ENCODE peak calls at places on chromosomes 1 and 21, in eight cellular contexts. N is mammary epithelial cell; L is heart left ventricle; W is PC-3; T is kidney epithelial cell; J is CD8-positive, alpha-beta T cell; C is neural progenitor cell; X is cardiac muscle cell. S is an unnamed sample.

GRCh38 chr1:56644064-56644940 is 812 bp upstream of the PRKAA2 start:
- DNase-seq in J (peak), W (peak), C (peak), L (no peak), X (peak), T (no peak), N (no peak), S (peak)

GRCh38 chr1:54347955-54348699 is 58.1 kb downstream of the SSBP3 start:
- DNase-seq in W (no peak), X (no peak), N (no peak), C (no peak), L (no peak), T (no peak), J (no peak), S (no peak)

GRCh38 chr1:177944673-177945014 is 25.2 kb downstream of the SEC16B start:
- DNase-seq in W (no peak), N (no peak), X (no peak), C (no peak), J (no peak), L (no peak), T (no peak), S (no peak)

GRCh38 chr1:154342836-154343472 is 17.6 kb downstream of the ATP8B2 start:
- DNase-seq in X (no peak), T (no peak), W (no peak), C (no peak), N (no peak), L (no peak), J (peak), S (no peak)

GRCh38 chr1:204383163-204383904 is 23.6 kb upstream of the PLEKHA6 start:
- DNase-seq in W (no peak), L (no peak), N (no peak), X (no peak), T (no peak), C (no peak), J (no peak), S (no peak)

GRCh38 chr1:20373764-20374163 is 83.1 kb downstream of the VWA5B1 start:
- DNase-seq in C (peak), T (no peak), W (no peak), L (no peak), X (no peak), J (no peak), N (no peak), S (no peak)

GRCh38 chr1:58287894-58288623 is 258.5 kb downstream of the OMA1 start:
- DNase-seq in J (no peak), N (no peak), C (no peak), T (no peak), X (no peak), W (no peak), L (no peak), S (no peak)

GRCh38 chr1:10237157-10237539 is 26.8 kb downstream of the KIF1B start:
- DNase-seq in X (no peak), T (no peak), C (no peak), L (no peak), J (no peak), W (no peak), N (no peak), S (no peak)

GRCh38 chr1:5944069-5944847 is 48.0 kb downstream of the NPHP4 start:
- DNase-seq in C (no peak), N (no peak), T (no peak), X (no peak), J (no peak), W (no peak), L (no peak), S (no peak)

GRCh38 chr1:230548357-230548756 is 93.9 kb upstream of the COG2 start:
- DNase-seq in N (no peak), X (no peak), J (no peak), C (no peak), T (no peak), W (no peak), L (no peak), S (no peak)

GRCh38 chr1:25246600-25247023 is 642 bp downstream of the RSRP1 start:
- DNase-seq in J (no peak), T (no peak), N (no peak), L (no peak), X (peak), W (no peak), C (peak), S (no peak)

GRCh38 chr1:61226791-61227567 is 144.6 kb downstream of the NFIA start:
- DNase-seq in L (no peak), T (no peak), W (no peak), J (no peak), C (no peak), X (peak), N (no peak), S (peak)

GRCh38 chr1:116726872-116727271 is 27.4 kb upstream of the CD2 start:
- DNase-seq in N (no peak), L (no peak), J (no peak), T (no peak), C (no peak), X (no peak), W (no peak), S (no peak)

GRCh38 chr1:248404024-248404423 is 1.2 kb downstream of the OR2T1 start:
- DNase-seq in C (no peak), L (no peak), X (no peak), N (peak), W (no peak), J (no peak), T (no peak), S (peak)

GRCh38 chr1:211967704-211968103 is 67.7 kb downstream of the INTS7 start:
- DNase-seq in T (no peak), X (no peak), J (no peak), W (no peak), L (no peak), N (no peak), C (no peak), S (peak)

GRCh38 chr1:183022202-183023145 is 746 bp upstream of the LAMC1 start:
- DNase-seq in J (no peak), X (peak), T (peak), C (peak), L (peak), N (peak), W (peak), S (peak)

GRCh38 chr1:61570191-61570590 is 154.8 kb downstream of the TM2D1 start:
- DNase-seq in J (no peak), T (no peak), W (peak), L (no peak), X (no peak), C (no peak), N (no peak), S (no peak)

GRCh38 chr1:50531027-50531426 is 107.8 kb upstream of the DMRTA2 start:
- DNase-seq in C (peak), N (no peak), X (no peak), W (no peak), T (no peak), L (no peak), J (no peak), S (peak)

GRCh38 chr1:60947367-60947766 is 135.0 kb upstream of the NFIA start:
- DNase-seq in L (no peak), T (no peak), X (no peak), C (no peak), N (no peak), W (peak), J (no peak), S (no peak)

GRCh38 chr1:183776731-183777130 is 28.2 kb upstream of the RGL1 start:
- DNase-seq in T (no peak), C (no peak), W (no peak), L (no peak), N (no peak), X (no peak), J (no peak), S (peak)

GRCh38 chr1:163399976-163400375 is 78.2 kb downstream of the NUF2 start:
- DNase-seq in W (no peak), J (no peak), N (no peak), T (no peak), L (no peak), X (no peak), C (peak), S (no peak)

GRCh38 chr1:152622803-152623202 is at the start of gene LCE3A:
- DNase-seq in X (no peak), C (no peak), T (no peak), J (no peak), W (peak), L (no peak), N (no peak), S (no peak)

GRCh38 chr1:231190456-231190855 is 28.6 kb downstream of the TRIM67 start:
- DNase-seq in W (no peak), T (no peak), J (no peak), N (no peak), L (no peak), X (no peak), C (no peak), S (no peak)

GRCh38 chr1:206470692-206471414 is 577 bp downstream of the IKBKE start:
- DNase-seq in X (peak), N (peak), T (peak), J (peak), W (peak), L (no peak), C (peak), S (peak)

GRCh38 chr1:217186664-217187063 is 444.2 kb downstream of the GPATCH2 start:
- DNase-seq in J (no peak), X (no peak), W (no peak), T (no peak), C (no peak), L (no peak), N (no peak), S (no peak)

DNA sequence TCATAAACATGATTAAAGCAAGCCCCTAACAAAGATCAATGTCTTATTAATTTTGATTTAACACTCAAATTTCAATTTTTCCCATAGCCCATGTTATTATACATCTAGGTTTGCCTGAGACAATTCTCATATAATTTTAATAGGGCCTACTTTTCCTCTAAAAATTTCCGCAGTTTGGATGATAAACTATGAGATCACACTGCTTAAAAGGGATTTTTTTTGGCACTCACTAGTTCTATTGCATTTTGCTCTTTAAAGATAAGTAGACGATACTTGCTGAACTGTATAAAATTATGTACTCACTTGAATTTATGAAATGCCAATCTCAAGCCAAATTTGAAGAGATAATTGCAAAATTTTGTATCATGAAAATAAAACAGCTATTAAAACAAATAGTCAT is 480.4 kb upstream of the ZRANB2 start:
- DNase-seq in N (no peak), J (no peak), W (peak), X (no peak), L (no peak), T (no peak), C (no peak), S (peak)
- H3K4me3 ChIP-seq in N (no peak), J (no peak), W (peak), X (no peak), L (no peak), T (no peak), C (no peak), S (no peak)

GRCh38 chr1:27403065-27403726 is 10.8 kb downstream of the GPR3 start:
- DNase-seq in N (no peak), X (peak), L (peak), W (peak), T (no peak), J (peak), C (peak), S (peak)
- TF ChIP-seq CTCF in N (peak), X (peak), L (no peak), W (peak), T (peak), J (peak), C (peak), S (peak)

DNA sequence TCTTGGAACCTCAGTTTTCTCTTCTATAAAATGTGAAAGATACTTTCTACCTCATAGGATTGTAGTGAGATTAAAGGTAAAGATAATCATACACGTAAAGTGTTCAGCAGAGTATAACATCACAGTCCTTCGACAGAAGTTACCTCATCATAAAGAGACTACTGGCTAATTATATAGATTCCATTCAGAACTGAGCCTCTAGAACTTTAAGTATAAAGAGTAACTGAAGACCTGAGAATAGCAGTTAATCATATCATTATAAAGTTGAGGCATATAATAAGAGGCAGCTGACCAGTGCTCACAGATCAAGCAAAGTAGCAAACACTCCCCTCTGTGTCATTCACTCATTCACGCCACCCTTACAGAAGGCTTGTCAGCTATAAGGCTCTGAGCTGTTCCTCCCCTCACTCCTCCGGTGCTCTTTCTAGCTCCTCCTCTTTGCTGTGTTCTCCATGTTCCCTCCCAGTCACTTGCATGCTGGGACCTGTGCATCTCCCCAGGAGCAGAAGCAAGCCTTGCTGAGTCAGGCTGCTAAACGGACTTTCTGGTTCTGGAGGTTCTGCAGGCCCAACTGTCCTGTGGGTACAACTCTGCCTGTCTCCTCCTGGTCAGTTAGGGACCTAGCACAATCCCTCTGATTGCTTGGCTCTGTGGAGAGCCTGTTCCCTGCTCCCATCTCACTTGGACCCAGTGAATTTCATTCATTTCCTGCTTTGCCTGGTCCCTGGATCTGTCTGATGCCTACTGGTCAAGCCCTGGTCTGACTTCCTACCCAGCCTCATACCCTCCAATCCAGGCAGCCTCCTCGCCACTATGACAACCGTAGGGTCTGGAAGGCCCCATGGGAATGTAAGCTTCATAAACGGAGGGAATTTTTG is 28.3 kb upstream of the LY9 start:
- DNase-seq in C (no peak), N (peak), L (no peak), J (peak), T (no peak), X (no peak), W (no peak), S (no peak)
- H3K4me3 ChIP-seq in C (no peak), N (no peak), L (no peak), J (peak), T (no peak), X (no peak), W (no peak), S (no peak)

DNA sequence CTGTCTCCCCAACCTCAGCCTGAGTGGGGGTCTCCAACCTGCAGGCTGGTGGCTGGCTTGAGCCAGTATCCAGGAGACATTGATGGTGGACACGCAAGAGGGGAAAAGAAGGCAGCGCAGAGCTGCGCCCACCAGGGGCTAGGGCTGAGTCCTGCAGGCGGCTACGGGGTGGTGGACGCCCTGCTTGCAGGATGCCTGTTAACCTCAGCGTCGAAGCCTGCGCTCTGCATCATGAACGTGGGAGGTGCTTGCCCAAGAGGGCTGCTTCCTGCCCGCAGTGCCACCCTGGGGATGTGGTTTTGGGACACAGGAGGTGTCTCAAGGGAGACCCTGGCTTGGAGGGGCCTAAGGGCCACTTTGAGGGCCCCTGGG is 11.6 kb downstream of the CFAP410 start:
- DNase-seq in C (no peak), W (no peak), J (no peak), L (no peak), T (no peak), N (no peak), X (no peak), S (no peak)
- TF ChIP-seq CTCF in C (no peak), W (no peak), J (no peak), L (no peak), T (no peak), N (no peak), X (no peak), S (no peak)

DNA sequence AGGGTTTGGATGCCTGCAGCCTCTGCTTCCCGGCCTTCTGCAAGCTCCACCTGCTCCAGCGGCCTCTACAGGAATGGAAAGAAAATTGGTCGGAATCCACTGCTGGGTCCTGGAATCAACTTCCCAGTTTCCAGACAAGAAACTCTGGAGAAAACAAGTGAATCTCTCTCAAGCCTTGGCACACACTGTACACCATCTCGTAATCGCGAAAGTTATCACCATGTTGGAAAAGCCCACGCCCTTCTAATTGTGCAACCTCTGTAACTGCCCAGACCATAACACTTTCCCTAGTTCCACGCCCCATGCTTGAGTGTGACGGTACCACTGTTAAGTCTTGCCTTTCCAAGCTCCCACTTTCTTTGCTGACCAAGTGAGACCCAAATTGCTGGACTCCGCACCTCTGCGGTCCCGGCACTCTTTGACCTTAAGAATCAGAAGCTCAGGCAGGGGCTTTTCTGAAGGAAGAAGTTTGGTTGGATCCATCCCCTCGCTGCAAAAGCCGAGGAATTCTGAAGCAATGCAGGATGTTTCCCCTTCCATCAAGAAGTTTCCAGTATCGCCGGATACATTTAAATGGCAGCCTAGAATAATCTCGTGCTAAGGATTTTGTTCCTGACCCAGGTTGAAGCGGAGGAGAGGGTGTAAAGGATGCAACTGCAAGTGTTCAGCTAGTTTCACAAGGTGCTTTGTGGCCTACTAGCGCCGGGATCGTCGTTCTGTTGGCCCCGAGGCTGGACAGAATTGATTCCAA is 6.2 kb downstream of the NR5A2 start:
- DNase-seq in C (peak), N (no peak), J (no peak), W (no peak), L (no peak), T (no peak), X (no peak), S (peak)
- H3K4me3 ChIP-seq in C (no peak), N (no peak), J (no peak), W (no peak), L (no peak), T (no peak), X (no peak), S (no peak)

GRCh38 chr21:41360072-41360821 is 1.6 kb upstream of the MX2 start:
- DNase-seq in L (no peak), X (peak), C (peak), J (no peak), T (no peak), W (peak), N (peak), S (peak)
- TF ChIP-seq CTCF in L (no peak), X (peak), C (peak), J (no peak), T (peak), W (peak), N (no peak), S (no peak)

DNA sequence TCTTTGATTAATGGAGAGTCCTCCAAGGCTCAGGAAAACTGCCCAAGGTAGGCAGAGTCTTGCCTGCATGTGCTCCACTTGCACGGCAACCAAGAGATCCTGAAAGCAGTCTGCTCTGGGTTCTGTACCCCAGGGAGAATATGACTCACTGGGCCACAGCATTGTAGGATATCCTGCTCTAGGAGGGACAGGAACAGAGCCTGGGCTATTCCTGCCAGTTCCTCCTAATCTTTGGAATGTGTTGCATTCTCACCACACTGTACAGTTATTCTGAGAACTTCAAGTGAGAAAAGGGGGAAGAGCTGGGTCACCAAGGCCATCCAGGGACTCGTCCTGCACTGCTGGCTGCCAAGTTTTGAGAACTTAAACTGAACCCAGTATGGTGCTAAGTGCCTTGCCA is 278.5 kb downstream of the MATN1 start:
- DNase-seq in X (no peak), W (no peak), C (no peak), L (no peak), N (peak), T (no peak), J (no peak), S (no peak)
- H3K4me3 ChIP-seq in X (no peak), W (no peak), C (no peak), L (no peak), N (no peak), T (no peak), J (no peak), S (no peak)

GRCh38 chr1:159828916-159829634 is 2.4 kb downstream of the SLAMF8 start:
- DNase-seq in X (peak), T (no peak), N (no peak), C (peak), W (no peak), J (no peak), L (peak), S (no peak)
- TF ChIP-seq CTCF in X (peak), T (peak), N (peak), C (peak), W (no peak), J (no peak), L (peak), S (no peak)